ENCODE peak calls at places on chromosome 1, in five cellular contexts. One of them, this sample, is unnamed. For H3K9me3, the result is how much of the 10 kb centered on the place peaks cover.

GRCh38 chr1:88595355-88595754 is 88.7 kb upstream of the PKN2 start:
- DNase-seq in lung: no peak
- DNase-seq in H9: no peak
- DNase-seq in GM23248: peak
- DNase-seq in WERI-Rb-1: no peak
- DNase-seq in this sample: no peak

GRCh38 chr1:223515416-223515815 is 122.2 kb downstream of the CCDC185 start:
- DNase-seq in H9: no peak
- DNase-seq in WERI-Rb-1: no peak
- DNase-seq in lung: no peak
- DNase-seq in GM23248: no peak
- DNase-seq in this sample: no peak

GRCh38 chr1:207129053-207129452 is 25.0 kb downstream of the C4BPA start:
- DNase-seq in GM23248: no peak
- DNase-seq in H9: no peak
- DNase-seq in WERI-Rb-1: no peak
- DNase-seq in lung: no peak
- DNase-seq in this sample: no peak

GRCh38 chr1:66542811-66543767 is 9.1 kb downstream of the SGIP1 start:
- DNase-seq in GM23248: peak
- DNase-seq in H9: no peak
- DNase-seq in WERI-Rb-1: no peak
- DNase-seq in lung: no peak
- DNase-seq in this sample: peak

GRCh38 chr1:223700942-223701637 is 11.2 kb upstream of the CAPN2 start:
- DNase-seq in lung: peak
- DNase-seq in WERI-Rb-1: no peak
- DNase-seq in H9: peak
- DNase-seq in GM23248: peak
- DNase-seq in this sample: peak

GRCh38 chr1:22753396-22754083 is 42.9 kb downstream of the EPHB2 start:
- DNase-seq in lung: no peak
- DNase-seq in WERI-Rb-1: no peak
- DNase-seq in H9: no peak
- DNase-seq in GM23248: peak
- DNase-seq in this sample: no peak

GRCh38 chr1:55231745-55232144 is 16.6 kb upstream of the USP24 start:
- DNase-seq in H9: no peak
- DNase-seq in WERI-Rb-1: no peak
- DNase-seq in lung: no peak
- DNase-seq in GM23248: no peak
- DNase-seq in this sample: no peak

GRCh38 chr1:173509797-173510196 is 32.7 kb downstream of the PRDX6 start:
- DNase-seq in lung: no peak
- DNase-seq in H9: no peak
- DNase-seq in GM23248: no peak
- DNase-seq in WERI-Rb-1: no peak
- DNase-seq in this sample: no peak

GRCh38 chr1:53330819-53331218 is 2.9 kb upstream of the LRP8 start:
- DNase-seq in lung: no peak
- DNase-seq in H9: peak
- DNase-seq in WERI-Rb-1: no peak
- DNase-seq in GM23248: no peak
- DNase-seq in this sample: peak

GRCh38 chr1:114377356-114377755 is 133.6 kb downstream of the TRIM33 start:
- DNase-seq in lung: no peak
- DNase-seq in WERI-Rb-1: no peak
- DNase-seq in H9: no peak
- DNase-seq in GM23248: no peak
- DNase-seq in this sample: no peak
- H3K9me3 ChIP-seq in lung: under half
- H3K9me3 ChIP-seq in WERI-Rb-1: under half
- H3K9me3 ChIP-seq in H9: under half
- H3K9me3 ChIP-seq in GM23248: under half
- H3K9me3 ChIP-seq in this sample: under half

GRCh38 chr1:3926956-3927355 is 26.9 kb upstream of the C1orf174 start:
- DNase-seq in lung: no peak
- DNase-seq in H9: no peak
- DNase-seq in GM23248: no peak
- DNase-seq in WERI-Rb-1: no peak
- DNase-seq in this sample: no peak
- H3K9me3 ChIP-seq in lung: under half
- H3K9me3 ChIP-seq in H9: under half
- H3K9me3 ChIP-seq in GM23248: under half
- H3K9me3 ChIP-seq in WERI-Rb-1: under half
- H3K9me3 ChIP-seq in this sample: under half

GRCh38 chr1:246971322-246971721 is 36.5 kb downstream of the ZNF695 start:
- DNase-seq in GM23248: peak
- DNase-seq in H9: peak
- DNase-seq in lung: no peak
- DNase-seq in WERI-Rb-1: peak
- DNase-seq in this sample: peak

GRCh38 chr1:246969621-246970020 is 37.9 kb upstream of the AHCTF1 start:
- DNase-seq in H9: no peak
- DNase-seq in GM23248: no peak
- DNase-seq in lung: no peak
- DNase-seq in WERI-Rb-1: no peak
- DNase-seq in this sample: no peak

GRCh38 chr1:246966502-246966901 is 34.8 kb upstream of the AHCTF1 start:
- DNase-seq in WERI-Rb-1: no peak
- DNase-seq in lung: no peak
- DNase-seq in GM23248: no peak
- DNase-seq in H9: no peak
- DNase-seq in this sample: no peak

DNA sequence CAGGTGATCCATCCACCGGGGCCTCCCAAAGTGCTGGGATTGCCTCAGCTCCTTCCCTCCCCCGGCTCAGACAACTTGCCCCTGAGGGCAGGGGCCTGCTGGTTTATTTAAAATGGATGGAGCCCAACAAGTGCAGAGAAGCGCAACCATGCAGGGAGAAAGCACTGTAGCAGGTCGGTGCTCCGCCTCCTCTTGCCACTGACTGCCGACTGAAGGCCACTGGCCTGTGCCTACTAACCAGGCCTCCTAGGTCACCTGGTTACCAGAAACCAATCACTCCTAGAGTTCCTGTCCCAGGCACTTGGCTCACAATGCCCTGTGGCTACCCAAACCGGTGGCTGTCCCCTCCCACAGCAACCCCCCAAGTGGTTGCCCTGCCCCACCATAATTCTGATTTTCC is 35.9 kb downstream of the ZNF695 start:
- DNase-seq in GM23248: no peak
- DNase-seq in WERI-Rb-1: no peak
- DNase-seq in H9: peak
- DNase-seq in lung: no peak
- DNase-seq in this sample: no peak
- H3K9me3 ChIP-seq in GM23248: under half
- H3K9me3 ChIP-seq in WERI-Rb-1: under half
- H3K9me3 ChIP-seq in H9: under half
- H3K9me3 ChIP-seq in lung: under half
- H3K9me3 ChIP-seq in this sample: under half

DNA sequence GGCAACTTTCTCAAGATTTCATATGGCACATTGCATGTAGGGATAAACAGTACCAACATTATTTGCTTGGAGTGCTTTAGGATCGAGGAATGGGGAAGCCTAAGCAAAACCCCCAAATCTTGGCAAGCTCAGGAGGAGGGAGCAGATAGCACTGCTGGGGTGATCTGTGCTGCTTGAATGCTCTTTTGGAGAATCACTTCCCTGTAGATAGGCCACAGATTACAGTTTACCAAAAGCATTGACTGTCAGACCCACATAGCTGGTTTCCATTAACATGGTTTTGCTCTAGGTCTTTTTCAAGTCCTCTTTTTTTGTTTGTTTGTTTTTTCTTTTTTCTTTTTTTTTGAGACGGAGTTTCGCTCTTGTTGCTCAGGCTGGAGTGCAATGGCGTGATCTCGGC is 36.8 kb downstream of the OR13G1 start:
- DNase-seq in H9: no peak
- DNase-seq in WERI-Rb-1: no peak
- DNase-seq in lung: no peak
- DNase-seq in GM23248: no peak
- DNase-seq in this sample: no peak
- H3K9me3 ChIP-seq in H9: under half
- H3K9me3 ChIP-seq in WERI-Rb-1: under half
- H3K9me3 ChIP-seq in lung: under half
- H3K9me3 ChIP-seq in GM23248: under half
- H3K9me3 ChIP-seq in this sample: under half

GRCh38 chr1:152349611-152350010 is 10.2 kb downstream of the FLG2 start:
- DNase-seq in H9: no peak
- DNase-seq in GM23248: no peak
- DNase-seq in lung: no peak
- DNase-seq in WERI-Rb-1: no peak
- DNase-seq in this sample: no peak
- H3K9me3 ChIP-seq in H9: half or more
- H3K9me3 ChIP-seq in GM23248: under half
- H3K9me3 ChIP-seq in lung: under half
- H3K9me3 ChIP-seq in WERI-Rb-1: under half
- H3K9me3 ChIP-seq in this sample: under half

GRCh38 chr1:156643266-156644092 is 1.6 kb downstream of the BCAN start:
- DNase-seq in GM23248: no peak
- DNase-seq in WERI-Rb-1: no peak
- DNase-seq in lung: no peak
- DNase-seq in H9: no peak
- DNase-seq in this sample: no peak

GRCh38 chr1:156644640-156645039 is 2.7 kb downstream of the BCAN start:
- DNase-seq in H9: no peak
- DNase-seq in WERI-Rb-1: no peak
- DNase-seq in lung: no peak
- DNase-seq in GM23248: no peak
- DNase-seq in this sample: no peak

GRCh38 chr1:156645666-156646065 is 3.7 kb downstream of the BCAN start:
- DNase-seq in GM23248: no peak
- DNase-seq in lung: no peak
- DNase-seq in H9: no peak
- DNase-seq in WERI-Rb-1: no peak
- DNase-seq in this sample: no peak

GRCh38 chr1:156644146-156644545 is 2.2 kb downstream of the BCAN start:
- DNase-seq in lung: no peak
- DNase-seq in H9: no peak
- DNase-seq in WERI-Rb-1: no peak
- DNase-seq in GM23248: no peak
- DNase-seq in this sample: no peak

DNA sequence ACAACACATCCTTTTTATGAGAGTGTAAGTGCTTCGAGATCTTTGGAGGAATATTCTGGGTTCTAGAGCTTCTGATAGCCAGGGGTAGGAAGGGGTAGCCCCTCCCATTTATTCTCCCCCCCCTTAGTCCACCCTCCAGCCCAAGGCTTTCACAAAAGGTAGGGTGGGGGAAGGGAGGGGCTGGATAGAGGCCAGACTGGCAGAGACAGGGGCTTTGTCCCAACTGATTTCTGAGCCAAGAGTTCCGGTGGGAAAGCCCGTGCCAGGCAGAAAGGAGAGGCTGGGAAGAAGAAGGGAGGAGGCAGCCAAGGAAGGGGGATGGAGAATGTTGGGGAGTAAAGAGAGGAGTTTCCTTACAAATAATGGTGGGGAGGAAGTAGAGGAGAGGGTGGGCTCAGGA is 3.1 kb downstream of the BCAN start:
- DNase-seq in GM23248: no peak
- DNase-seq in H9: no peak
- DNase-seq in lung: no peak
- DNase-seq in WERI-Rb-1: no peak
- DNase-seq in this sample: no peak
- H3K9me3 ChIP-seq in GM23248: under half
- H3K9me3 ChIP-seq in H9: under half
- H3K9me3 ChIP-seq in lung: under half
- H3K9me3 ChIP-seq in WERI-Rb-1: under half
- H3K9me3 ChIP-seq in this sample: under half

DNA sequence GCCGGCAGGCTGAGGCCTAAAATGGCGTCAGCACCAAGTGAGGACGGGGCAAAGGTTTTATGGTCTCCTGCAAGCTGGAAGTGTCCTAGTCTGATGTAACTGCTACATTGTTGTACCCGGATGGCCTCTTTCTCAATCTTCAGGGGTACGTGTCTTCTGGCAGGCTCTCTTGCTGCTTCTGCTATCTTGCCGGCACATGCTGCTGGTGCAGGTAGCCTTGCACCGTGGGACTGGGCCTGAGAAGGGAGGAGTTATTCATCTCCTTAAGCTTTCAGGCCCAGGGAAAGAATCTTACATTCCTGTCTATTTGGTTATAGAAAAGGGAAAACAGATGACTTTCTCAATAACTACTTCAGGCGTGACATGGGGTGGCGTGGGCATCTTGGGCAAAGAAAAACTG is 72.2 kb downstream of the ZNF678 start:
- DNase-seq in lung: no peak
- DNase-seq in WERI-Rb-1: no peak
- DNase-seq in H9: no peak
- DNase-seq in GM23248: no peak
- DNase-seq in this sample: no peak
- H3K9me3 ChIP-seq in lung: under half
- H3K9me3 ChIP-seq in WERI-Rb-1: under half
- H3K9me3 ChIP-seq in H9: under half
- H3K9me3 ChIP-seq in GM23248: under half
- H3K9me3 ChIP-seq in this sample: under half

GRCh38 chr1:4734791-4735190 is 80.4 kb downstream of the AJAP1 start:
- DNase-seq in H9: no peak
- DNase-seq in GM23248: no peak
- DNase-seq in WERI-Rb-1: peak
- DNase-seq in lung: no peak
- DNase-seq in this sample: no peak
- H3K9me3 ChIP-seq in H9: under half
- H3K9me3 ChIP-seq in GM23248: under half
- H3K9me3 ChIP-seq in WERI-Rb-1: under half
- H3K9me3 ChIP-seq in lung: under half
- H3K9me3 ChIP-seq in this sample: under half

This sample was measured in aorta.